ENCODE peak calls at places on chromosome 2, in six cellular contexts. One of them, this sample, is unnamed.

GRCh38 chr2:143152652-143153051 is 23.4 kb downstream of the ARHGAP15 start:
- DNase-seq in AG04450: no peak
- DNase-seq in neuronal stem cell: no peak
- DNase-seq in EL: no peak
- DNase-seq in NCI-H2081: no peak
- DNase-seq in NCI-H510A treated with DMSO at 0.1 percent for 48 hours: no peak
- DNase-seq in this sample: no peak

GRCh38 chr2:191566347-191566746 is 111.6 kb upstream of the NABP1 start:
- DNase-seq in AG04450: peak
- DNase-seq in neuronal stem cell: peak
- DNase-seq in EL: peak
- DNase-seq in NCI-H2081: peak
- DNase-seq in NCI-H510A treated with DMSO at 0.1 percent for 48 hours: peak
- DNase-seq in this sample: peak

GRCh38 chr2:170703776-170704476 is 11.2 kb upstream of the SP5 start:
- DNase-seq in AG04450: no peak
- DNase-seq in neuronal stem cell: no peak
- DNase-seq in EL: no peak
- DNase-seq in NCI-H2081: no peak
- DNase-seq in NCI-H510A treated with DMSO at 0.1 percent for 48 hours: no peak
- DNase-seq in this sample: no peak

GRCh38 chr2:96413067-96413722 is 77.6 kb downstream of the NCAPH start:
- DNase-seq in AG04450: no peak
- DNase-seq in neuronal stem cell: no peak
- DNase-seq in EL: no peak
- DNase-seq in NCI-H2081: no peak
- DNase-seq in NCI-H510A treated with DMSO at 0.1 percent for 48 hours: peak
- DNase-seq in this sample: no peak

GRCh38 chr2:46540496-46541342 is 61.4 kb downstream of the TMEM247 start:
- DNase-seq in AG04450: no peak
- DNase-seq in neuronal stem cell: no peak
- DNase-seq in EL: peak
- DNase-seq in NCI-H2081: no peak
- DNase-seq in NCI-H510A treated with DMSO at 0.1 percent for 48 hours: no peak
- DNase-seq in this sample: no peak

GRCh38 chr2:193350509-193350908 is 1155.8 kb upstream of the TMEFF2 start:
- DNase-seq in AG04450: no peak
- DNase-seq in neuronal stem cell: no peak
- DNase-seq in EL: no peak
- DNase-seq in NCI-H2081: no peak
- DNase-seq in NCI-H510A treated with DMSO at 0.1 percent for 48 hours: no peak
- DNase-seq in this sample: no peak

GRCh38 chr2:55616509-55617159 is 788 bp downstream of the PPP4R3B start:
- DNase-seq in AG04450: no peak
- DNase-seq in neuronal stem cell: peak
- DNase-seq in EL: peak
- DNase-seq in NCI-H2081: peak
- DNase-seq in NCI-H510A treated with DMSO at 0.1 percent for 48 hours: peak
- DNase-seq in this sample: peak

GRCh38 chr2:140747097-140747496 is 1383.7 kb downstream of the LRP1B start:
- DNase-seq in AG04450: no peak
- DNase-seq in neuronal stem cell: no peak
- DNase-seq in EL: no peak
- DNase-seq in NCI-H2081: no peak
- DNase-seq in NCI-H510A treated with DMSO at 0.1 percent for 48 hours: no peak
- DNase-seq in this sample: no peak

GRCh38 chr2:128311216-128311754 is 7.4 kb downstream of the HS6ST1 start:
- DNase-seq in AG04450: no peak
- DNase-seq in neuronal stem cell: no peak
- DNase-seq in EL: no peak
- DNase-seq in NCI-H2081: no peak
- DNase-seq in NCI-H510A treated with DMSO at 0.1 percent for 48 hours: peak
- DNase-seq in this sample: peak

GRCh38 chr2:219018726-219019125 is 22.6 kb downstream of the CFAP65 start:
- DNase-seq in AG04450: no peak
- DNase-seq in neuronal stem cell: no peak
- DNase-seq in EL: no peak
- DNase-seq in NCI-H2081: no peak
- DNase-seq in NCI-H510A treated with DMSO at 0.1 percent for 48 hours: no peak
- DNase-seq in this sample: no peak

GRCh38 chr2:9481257-9481922 is 7.0 kb downstream of the IAH1 start:
- DNase-seq in AG04450: peak
- DNase-seq in neuronal stem cell: no peak
- DNase-seq in EL: peak
- DNase-seq in NCI-H2081: no peak
- DNase-seq in NCI-H510A treated with DMSO at 0.1 percent for 48 hours: no peak
- DNase-seq in this sample: no peak

GRCh38 chr2:120445431-120446143 is 99.7 kb downstream of the INHBB start:
- DNase-seq in AG04450: no peak
- DNase-seq in neuronal stem cell: no peak
- DNase-seq in EL: peak
- DNase-seq in NCI-H2081: no peak
- DNase-seq in NCI-H510A treated with DMSO at 0.1 percent for 48 hours: peak
- DNase-seq in this sample: no peak

GRCh38 chr2:206158563-206159345 is 490 bp downstream of the NDUFS1 start:
- DNase-seq in AG04450: no peak
- DNase-seq in neuronal stem cell: no peak
- DNase-seq in EL: peak
- DNase-seq in NCI-H2081: no peak
- DNase-seq in NCI-H510A treated with DMSO at 0.1 percent for 48 hours: peak
- DNase-seq in this sample: no peak

GRCh38 chr2:45699032-45699658 is 47.7 kb downstream of the PRKCE start:
- DNase-seq in AG04450: peak
- DNase-seq in neuronal stem cell: no peak
- DNase-seq in EL: peak
- DNase-seq in NCI-H2081: no peak
- DNase-seq in NCI-H510A treated with DMSO at 0.1 percent for 48 hours: no peak
- DNase-seq in this sample: no peak

GRCh38 chr2:127106457-127106997 is 427 bp downstream of the BIN1 start:
- DNase-seq in AG04450: no peak
- DNase-seq in neuronal stem cell: no peak
- DNase-seq in EL: peak
- DNase-seq in NCI-H2081: no peak
- DNase-seq in NCI-H510A treated with DMSO at 0.1 percent for 48 hours: no peak
- DNase-seq in this sample: no peak

This sample was measured in CD4-positive, alpha-beta T cell.